ENCODE peak calls at places on chromosomes 6 and 20, in five cellular contexts. K is tibial nerve, C is left ventricle myocardium inferior, J is IMR-90, N is PC-3. X is an unnamed sample. For H3K4me1, the result is how much of the 10 kb centered on the place peaks cover.

GRCh38 chr6:128368213-128369000 is 152.0 kb downstream of the PTPRK start:
- DNase-seq in J (no peak), K (no peak), C (no peak), N (peak), X (no peak)

GRCh38 chr20:57501461-57502330 is 23.2 kb downstream of the CTCFL start:
- DNase-seq in N (no peak), J (no peak), K (no peak), C (no peak), X (no peak)

GRCh38 chr6:20286968-20287565 is 74.8 kb upstream of the MBOAT1 start:
- DNase-seq in J (peak), N (peak), K (no peak), C (no peak), X (no peak)

GRCh38 chr6:2960935-2961334 is 10.4 kb downstream of the SERPINB6 start:
- DNase-seq in J (peak), C (no peak), N (peak), K (no peak), X (peak)

GRCh38 chr6:151425561-151425960 is 26.4 kb downstream of the RMND1 start:
- DNase-seq in J (peak), K (no peak), N (peak), C (no peak), X (no peak)

GRCh38 chr20:41172296-41173140 is 35.2 kb downstream of the PLCG1 start:
- DNase-seq in C (no peak), N (no peak), K (no peak), J (no peak), X (peak)

GRCh38 chr6:118678866-118679265 is 27.5 kb upstream of the CEP85L start:
- DNase-seq in N (peak), C (no peak), K (no peak), J (peak), X (no peak)

GRCh38 chr20:46215913-46216707 is 92.2 kb downstream of the CDH22 start:
- DNase-seq in N (peak), J (peak), C (no peak), K (no peak), X (no peak)

GRCh38 chr20:19964289-19965263 is 52.6 kb upstream of the NAA20 start:
- DNase-seq in C (peak), J (peak), K (no peak), N (peak), X (peak)

GRCh38 chr6:142413111-142413510 is 111.3 kb downstream of the ADGRG6 start:
- DNase-seq in N (no peak), J (peak), K (no peak), C (no peak), X (no peak)

GRCh38 chr6:100228437-100229424 is 234.7 kb upstream of the MCHR2 start:
- DNase-seq in C (peak), J (peak), N (peak), K (peak), X (peak)

GRCh38 chr6:42454428-42454791 is 2.7 kb upstream of the TRERF1 start:
- DNase-seq in K (no peak), C (peak), N (no peak), J (no peak), X (peak)

GRCh38 chr20:32003325-32003724 is 6.9 kb upstream of the CCM2L start:
- DNase-seq in C (no peak), N (no peak), K (no peak), J (no peak), X (no peak)

GRCh38 chr6:119470893-119471542 is 121.5 kb upstream of the MAN1A1 start:
- DNase-seq in C (no peak), J (no peak), N (no peak), K (no peak), X (no peak)

GRCh38 chr6:157298325-157298724 is 25.0 kb downstream of the TMEM242 start:
- DNase-seq in N (no peak), K (no peak), J (no peak), C (no peak), X (no peak)

GRCh38 chr20:19211661-19212523 is 550 bp upstream of the SLC24A3 start:
- DNase-seq in N (no peak), K (no peak), C (no peak), J (no peak), X (peak)

GRCh38 chr6:107894821-107895396 is 63.1 kb downstream of the SEC63 start:
- DNase-seq in N (peak), K (no peak), J (no peak), C (no peak), X (no peak)

GRCh38 chr6:37709932-37710565 is 12.4 kb upstream of the MDGA1 start:
- DNase-seq in K (no peak), J (no peak), N (no peak), C (no peak), X (no peak)

GRCh38 chr6:74925683-74926082 is 280.2 kb downstream of the COL12A1 start:
- DNase-seq in K (no peak), C (no peak), N (no peak), J (no peak), X (no peak)

GRCh38 chr6:2942916-2943563 is 28.3 kb downstream of the SERPINB6 start:
- DNase-seq in N (no peak), C (no peak), J (no peak), K (no peak), X (no peak)

GRCh38 chr6:16851758-16852157 is 90.5 kb upstream of the ATXN1 start:
- DNase-seq in N (no peak), C (no peak), J (peak), K (no peak), X (no peak)

GRCh38 chr20:37914672-37915433 is 11.9 kb downstream of the VSTM2L start:
- DNase-seq in N (no peak), K (no peak), C (no peak), J (no peak), X (peak)

GRCh38 chr20:17227669-17228623 is 1.1 kb downstream of the PCSK2 start:
- DNase-seq in C (no peak), J (peak), K (no peak), N (no peak), X (peak)

GRCh38 chr20:58893355-58894151 is 41.0 kb downstream of the GNAS start:
- DNase-seq in K (no peak), J (peak), N (no peak), C (no peak), X (no peak)

GRCh38 chr20:58891686-58892125 is 39.2 kb downstream of the GNAS start:
- DNase-seq in K (no peak), J (no peak), C (peak), N (peak), X (no peak)

GRCh38 chr20:58891076-58891685 is 38.7 kb downstream of the GNAS start:
- DNase-seq in C (peak), N (peak), K (peak), J (peak), X (peak)

GRCh38 chr20:58892126-58892931 is 39.8 kb downstream of the GNAS start:
- DNase-seq in C (peak), K (peak), J (peak), N (peak), X (peak)

DNA sequence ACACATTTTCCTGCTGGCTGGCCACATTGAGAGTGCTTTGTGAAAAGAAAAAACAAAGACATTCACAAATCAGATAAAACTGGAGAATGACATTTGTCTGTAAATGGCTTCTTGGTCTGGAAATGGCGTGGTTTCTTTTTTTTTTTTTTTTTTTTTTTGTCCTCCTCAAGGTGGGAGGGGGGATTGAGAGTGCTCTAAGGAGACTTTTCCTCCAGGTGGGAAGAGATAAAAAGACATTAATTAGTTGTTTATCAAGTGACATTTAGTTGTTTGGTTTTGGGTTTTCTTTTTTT is 40.4 kb downstream of the GNAS start:
- DNase-seq in C (no peak), N (no peak), J (no peak), K (no peak), X (no peak)
- H3K27ac ChIP-seq in C (peak), N (peak), J (peak), K (peak), X (peak)

GRCh38 chr6:39844866-39845265 is 52.7 kb downstream of the DAAM2 start:
- DNase-seq in C (no peak), K (no peak), N (no peak), J (no peak), X (no peak)
- H3K4me1 ChIP-seq in C (half or more), K (half or more), N (under half), J (under half), X (under half)

DNA sequence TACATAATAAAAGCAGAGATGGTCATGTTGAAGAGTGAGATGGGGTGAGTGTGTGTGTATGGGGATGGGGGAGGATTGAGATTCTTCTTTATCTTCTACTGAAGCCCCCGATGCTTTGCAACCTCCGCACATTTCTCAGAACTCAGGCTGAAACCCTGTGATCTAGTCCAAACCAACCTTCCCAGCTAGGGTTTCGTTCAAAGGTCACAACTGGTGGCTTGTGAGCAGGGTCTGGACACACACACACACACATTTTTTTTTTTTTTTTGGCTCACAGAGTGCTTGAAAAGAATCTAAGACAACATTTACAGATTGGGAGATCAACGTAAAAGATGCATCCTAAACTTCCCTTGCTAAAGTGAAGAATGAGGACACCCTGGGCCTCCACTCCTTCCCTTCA is 225.0 kb upstream of the AGPAT4 start:
- DNase-seq in N (no peak), J (no peak), K (no peak), C (no peak), X (no peak)
- H3K4me3 ChIP-seq in N (no peak), J (no peak), K (no peak), C (no peak), X (no peak)

DNA sequence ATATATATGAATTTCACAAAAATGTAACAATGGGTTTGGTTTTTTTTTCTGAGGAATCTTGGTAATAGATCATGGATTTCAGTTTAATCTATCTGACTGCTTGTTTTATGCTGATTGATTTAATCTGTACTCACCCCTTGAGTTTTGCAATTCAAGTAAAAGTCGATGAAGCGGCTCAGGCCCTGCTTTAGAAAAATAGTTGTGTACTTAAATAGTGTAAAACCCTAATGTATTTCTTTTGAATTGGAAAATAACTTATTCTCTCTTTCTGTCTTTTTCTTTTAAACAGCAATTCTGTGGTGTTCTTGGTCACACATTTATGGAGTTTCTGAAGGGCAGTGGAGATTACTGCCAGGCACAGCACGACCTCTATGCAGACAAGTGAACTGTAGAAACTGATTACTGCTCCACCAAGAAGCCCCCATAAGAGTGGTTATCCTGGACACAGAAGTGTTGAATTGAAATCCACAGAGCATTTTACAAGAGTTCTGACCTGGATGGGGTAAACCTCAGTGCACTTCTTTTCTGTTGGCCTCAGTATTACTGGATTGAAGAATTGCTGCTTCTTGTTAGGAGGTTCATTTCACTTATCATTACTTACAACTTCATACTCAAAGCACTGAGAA is 4.0 kb downstream of the LOC128125822 start:
- DNase-seq in J (no peak), K (no peak), C (no peak), N (no peak), X (no peak)
- H3K27ac ChIP-seq in J (no peak), K (no peak), C (no peak), N (no peak), X (no peak)

DNA sequence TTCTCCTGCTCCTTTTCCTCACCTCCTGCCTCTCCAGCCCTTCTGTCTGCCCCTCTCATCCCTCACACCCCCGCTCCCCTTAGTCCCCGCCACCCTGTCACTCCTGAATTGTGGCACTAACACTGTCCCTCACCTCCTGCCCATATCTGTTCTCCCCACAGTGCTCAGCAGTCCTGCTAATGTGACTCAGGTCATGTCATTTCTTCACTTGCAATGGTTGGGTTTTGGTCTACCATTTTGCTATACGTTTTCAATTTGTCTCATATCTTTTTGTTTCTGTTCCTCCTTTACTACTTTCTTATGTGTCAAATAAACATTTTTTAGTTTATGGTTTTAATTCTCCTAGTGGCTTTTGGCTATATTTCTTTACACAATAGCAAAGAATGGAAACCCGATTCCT is 1.3 kb upstream of the HLA-B start:
- DNase-seq in K (no peak), N (no peak), J (no peak), C (no peak), X (no peak)
- H3K4me1 ChIP-seq in K (under half), N (under half), J (under half), C (under half), X (under half)

GRCh38 chr6:170578909-170579308 is 5.5 kb downstream of the PDCD2 start:
- DNase-seq in K (no peak), J (no peak), N (no peak), C (no peak), X (no peak)
- H3K4me3 ChIP-seq in K (no peak), J (no peak), N (no peak), C (no peak), X (no peak)

DNA sequence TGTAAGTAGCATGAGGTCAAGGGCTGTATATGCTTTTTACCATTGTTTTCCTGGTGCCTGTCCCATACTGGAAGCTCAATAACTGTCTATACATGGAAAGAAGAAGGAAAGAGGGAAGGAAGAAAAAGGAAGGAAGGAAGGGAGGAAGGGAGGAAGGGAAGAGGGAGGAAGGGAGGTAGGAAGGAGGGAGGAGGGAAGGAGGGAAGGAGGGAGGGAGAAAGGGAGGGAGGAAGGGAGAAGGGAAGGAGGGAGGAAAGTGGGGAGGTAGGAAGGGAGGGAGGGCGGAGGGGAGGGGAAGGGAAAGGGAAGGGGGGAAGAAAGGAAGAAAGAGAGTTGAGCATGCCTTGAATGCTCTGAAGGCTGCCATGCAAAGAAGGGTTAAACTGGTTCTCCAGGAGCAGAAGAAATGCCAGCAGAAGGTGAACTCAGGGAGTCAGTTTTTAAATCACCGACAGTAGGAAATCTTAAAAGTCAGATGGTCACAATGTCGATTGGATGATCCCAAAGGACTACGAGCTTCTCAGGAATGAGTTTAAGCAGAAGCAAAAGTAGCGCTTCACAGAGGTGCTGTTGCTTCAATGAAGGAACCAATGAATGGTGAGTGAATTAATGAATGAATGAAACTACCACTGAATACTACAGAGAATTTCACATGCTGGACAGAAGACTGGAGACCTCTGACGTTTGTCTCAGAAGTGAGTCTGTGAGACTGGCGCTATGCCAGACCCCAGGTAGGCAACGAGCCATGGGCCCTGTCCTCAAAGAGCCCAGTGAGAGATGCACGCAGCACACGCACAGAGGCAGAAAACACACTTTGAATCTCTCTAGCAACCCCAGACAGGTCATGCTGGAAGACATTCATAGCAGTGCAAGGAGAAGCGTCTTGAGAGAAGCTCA is 117.6 kb downstream of the MRPL14 start:
- DNase-seq in J (peak), C (peak), N (peak), K (no peak), X (no peak)
- H3K27ac ChIP-seq in J (no peak), C (peak), N (peak), K (no peak), X (no peak)

GRCh38 chr6:155740781-155741399 is 285.3 kb upstream of the NOX3 start:
- DNase-seq in C (no peak), J (no peak), N (no peak), K (no peak), X (no peak)
- H3K4me1 ChIP-seq in C (under half), J (under half), N (under half), K (under half), X (under half)